ENCODE peak calls at places on chromosome 7, in four cellular contexts. T is occipital lobe, N is T-helper 1 cell, C is NCI-H1092. W is an unnamed sample.

GRCh38 chr7:431658-432111 is 88.0 kb downstream of the PDGFA start:
- DNase-seq in C (no peak), T (peak), N (no peak), W (no peak)

GRCh38 chr7:81725496-81726117 is 44.2 kb downstream of the HGF start:
- DNase-seq in T (no peak), C (no peak), N (no peak), W (peak)

GRCh38 chr7:156956733-156957132 is 7.2 kb downstream of the NOM1 start:
- DNase-seq in C (no peak), T (no peak), N (no peak), W (no peak)

GRCh38 chr7:107995184-107996071 is 7.5 kb downstream of the LAMB1 start:
- DNase-seq in C (no peak), N (no peak), T (no peak), W (peak)

GRCh38 chr7:136086712-136087111 is 109.6 kb upstream of the MTPN start:
- DNase-seq in C (no peak), N (no peak), T (peak), W (peak)

GRCh38 chr7:17998692-17999091 is 29.0 kb downstream of the PRPS1L1 start:
- DNase-seq in T (no peak), C (no peak), N (no peak), W (no peak)

GRCh38 chr7:16991551-16991950 is 109.8 kb upstream of the AGR3 start:
- DNase-seq in C (no peak), T (no peak), N (no peak), W (no peak)

GRCh38 chr7:123692471-123692877 is 36.8 kb downstream of the LMOD2 start:
- DNase-seq in T (no peak), C (no peak), N (no peak), W (no peak)

GRCh38 chr7:114865564-114865963 is 56.3 kb upstream of the MDFIC start:
- DNase-seq in N (peak), T (no peak), C (no peak), W (peak)

GRCh38 chr7:133458688-133459087 is 205.8 kb downstream of the EXOC4 start:
- DNase-seq in T (no peak), C (no peak), N (no peak), W (no peak)

GRCh38 chr7:31648288-31648687 is 38.7 kb upstream of the PPP1R17 start:
- DNase-seq in T (no peak), C (no peak), N (no peak), W (peak)

GRCh38 chr7:121562274-121562673 is 166.2 kb upstream of the FAM3C start:
- DNase-seq in T (no peak), N (no peak), C (no peak), W (peak)

GRCh38 chr7:24865994-24866615 is 108.8 kb upstream of the GSDME start:
- DNase-seq in N (no peak), C (no peak), T (no peak), W (no peak)

GRCh38 chr7:99124236-99124635 is 19.7 kb downstream of the SMURF1 start:
- DNase-seq in T (no peak), C (no peak), N (no peak), W (no peak)

GRCh38 chr7:93402944-93403343 is 170.8 kb downstream of the VPS50 start:
- DNase-seq in C (no peak), T (no peak), N (no peak), W (no peak)

GRCh38 chr7:1543826-1544177 is 12.2 kb downstream of the TMEM184A start:
- DNase-seq in T (no peak), N (no peak), C (no peak), W (no peak)

GRCh38 chr7:83835424-83835823 is 186.5 kb upstream of the SEMA3E start:
- DNase-seq in N (no peak), C (no peak), T (no peak), W (no peak)

W was measured in M059J.